ENCODE peak calls at places on chromosome 7, in ten cellular contexts. Z is trophoblast cell, O is GM10248, M is Caki2, C is pancreas, U is mucosa of descending colon, B is glutamatergic neuron, H is substantia nigra, I is neural crest cell, Q is retinal pigment epithelial cell. W is an unnamed sample.

GRCh38 chr7:24959735-24960485 is 20.1 kb downstream of the OSBPL3 start:
- DNase-seq in H (no peak), U (no peak), B (no peak), I (no peak), Z (no peak), C (no peak), Q (no peak), O (no peak), M (no peak), W (no peak)

GRCh38 chr7:140231779-140232491 is 55.2 kb upstream of the KDM7A start:
- DNase-seq in I (no peak), C (no peak), Q (no peak), M (no peak), H (no peak), U (peak), O (no peak), Z (no peak), B (no peak), W (no peak)

GRCh38 chr7:22860784-22861482 is 38.3 kb upstream of the TOMM7 start:
- DNase-seq in O (no peak), B (peak), H (no peak), I (no peak), Q (no peak), C (no peak), Z (no peak), M (no peak), U (no peak), W (peak)

GRCh38 chr7:66246549-66247171 is 41.5 kb downstream of the TPST1 start:
- DNase-seq in I (no peak), Q (no peak), C (no peak), B (no peak), U (no peak), M (no peak), Z (no peak), O (no peak), H (no peak), W (no peak)

GRCh38 chr7:32161708-32162107 is 91.5 kb upstream of the PDE1C start:
- DNase-seq in H (no peak), O (no peak), Z (no peak), I (no peak), Q (no peak), U (no peak), B (no peak), C (no peak), M (no peak), W (no peak)

GRCh38 chr7:157603005-157603404 is 266.2 kb downstream of the DNAJB6 start:
- DNase-seq in O (no peak), C (no peak), M (no peak), Z (no peak), B (no peak), H (no peak), U (no peak), Q (no peak), I (no peak), W (no peak)

GRCh38 chr7:11130012-11130411 is 156.3 kb downstream of the PHF14 start:
- DNase-seq in Q (peak), H (no peak), M (no peak), O (no peak), C (no peak), Z (peak), I (no peak), B (no peak), U (no peak), W (no peak)

GRCh38 chr7:37901236-37901827 is 15.3 kb downstream of the SFRP4 start:
- DNase-seq in M (peak), B (no peak), I (no peak), C (no peak), U (no peak), O (peak), Z (no peak), H (no peak), Q (no peak), W (peak)

GRCh38 chr7:20785211-20786048 is 1.3 kb downstream of the SP8 start:
- DNase-seq in I (no peak), Q (no peak), C (no peak), H (no peak), U (peak), B (peak), Z (no peak), O (peak), M (peak), W (peak)

GRCh38 chr7:121084256-121084655 is 95.7 kb downstream of the CPED1 start:
- DNase-seq in I (no peak), Z (no peak), U (no peak), B (no peak), M (no peak), Q (no peak), C (no peak), O (no peak), H (no peak), W (no peak)

GRCh38 chr7:12315049-12315448 is 88.6 kb downstream of the VWDE start:
- DNase-seq in M (no peak), I (no peak), U (no peak), C (no peak), Z (no peak), B (no peak), O (no peak), Q (peak), H (no peak), W (peak)

GRCh38 chr7:128097211-128097731 is 66.0 kb upstream of the LRRC4 start:
- DNase-seq in B (no peak), M (no peak), Q (no peak), U (no peak), I (no peak), Z (no peak), H (no peak), O (no peak), C (no peak), W (no peak)

GRCh38 chr7:4638781-4639575 is 43.1 kb upstream of the FOXK1 start:
- DNase-seq in I (no peak), M (no peak), B (no peak), H (no peak), Z (no peak), Q (no peak), C (no peak), O (no peak), U (no peak), W (no peak)

GRCh38 chr7:80602007-80602406 is 36.4 kb upstream of the CD36 start:
- DNase-seq in O (no peak), U (no peak), I (no peak), Z (no peak), H (no peak), Q (no peak), M (no peak), B (no peak), C (no peak), W (no peak)

GRCh38 chr7:70788276-70788675 is 343.7 kb upstream of the GALNT17 start:
- DNase-seq in Q (no peak), H (no peak), M (peak), I (no peak), Z (peak), C (no peak), O (no peak), B (no peak), U (no peak), W (no peak)

GRCh38 chr7:25579688-25580075 is 351.4 kb upstream of the NPVF start:
- DNase-seq in U (no peak), Q (no peak), I (no peak), B (no peak), O (no peak), H (no peak), M (no peak), C (no peak), Z (no peak), W (no peak)

GRCh38 chr7:157412021-157412443 is 75.2 kb downstream of the DNAJB6 start:
- DNase-seq in I (no peak), H (no peak), B (no peak), C (no peak), Q (no peak), Z (peak), O (no peak), U (no peak), M (peak), W (peak)

GRCh38 chr7:47915066-47915976 is 32.9 kb downstream of the PKD1L1 start:
- DNase-seq in Q (no peak), H (no peak), Z (no peak), I (no peak), U (no peak), O (no peak), C (no peak), M (no peak), B (no peak), W (no peak)

GRCh38 chr7:137818036-137818435 is 28.7 kb downstream of the DGKI start:
- DNase-seq in O (no peak), I (no peak), Z (no peak), H (no peak), C (no peak), M (no peak), Q (no peak), U (no peak), B (no peak), W (no peak)

GRCh38 chr7:66267249-66267648 is 62.1 kb downstream of the TPST1 start:
- DNase-seq in M (peak), H (no peak), U (no peak), Z (no peak), O (no peak), Q (no peak), C (no peak), I (no peak), B (no peak), W (no peak)

GRCh38 chr7:128103498-128104108 is 72.4 kb upstream of the LRRC4 start:
- DNase-seq in I (no peak), B (no peak), Z (no peak), M (no peak), U (peak), Q (no peak), H (no peak), O (peak), C (no peak), W (peak)

GRCh38 chr7:15326044-15326644 is 235.7 kb downstream of the AGMO start:
- DNase-seq in B (no peak), Z (no peak), C (no peak), I (no peak), O (peak), M (peak), Q (peak), U (no peak), H (no peak), W (peak)

GRCh38 chr7:48046458-48046857 is 11.1 kb downstream of the C7orf57 start:
- DNase-seq in U (no peak), I (no peak), H (no peak), M (no peak), Q (no peak), Z (no peak), O (no peak), B (no peak), C (no peak), W (no peak)

GRCh38 chr7:25075459-25075858 is 49.6 kb downstream of the CYCS start:
- DNase-seq in H (no peak), B (no peak), U (no peak), Z (no peak), Q (no peak), I (no peak), M (no peak), O (no peak), C (no peak), W (no peak)

GRCh38 chr7:158325530-158326381 is 261.9 kb downstream of the PTPRN2 start:
- DNase-seq in C (no peak), Q (no peak), I (peak), U (peak), O (no peak), M (no peak), H (peak), Z (no peak), B (peak), W (no peak)

GRCh38 chr7:104855826-104856225 is 158.2 kb upstream of the KMT2E start:
- DNase-seq in M (peak), Z (no peak), O (no peak), U (no peak), I (no peak), C (no peak), B (no peak), Q (no peak), H (no peak), W (no peak)

GRCh38 chr7:2309889-2310331 is 4.3 kb downstream of the SNX8 start:
- DNase-seq in Q (peak), O (no peak), Z (peak), B (no peak), C (no peak), I (no peak), M (peak), H (no peak), U (no peak), W (no peak)

GRCh38 chr7:143499743-143500348 is 22.2 kb downstream of the TAS2R41 start:
- DNase-seq in O (no peak), Q (no peak), H (no peak), I (no peak), U (no peak), B (no peak), Z (no peak), M (no peak), C (no peak), W (no peak)

GRCh38 chr7:114660007-114660406 is 245.4 kb downstream of the FOXP2 start:
- DNase-seq in B (no peak), Q (no peak), Z (no peak), I (no peak), C (no peak), U (no peak), M (no peak), O (no peak), H (no peak), W (no peak)

GRCh38 chr7:150404172-150404784 is 25.1 kb downstream of the ZNF775 start:
- DNase-seq in Z (no peak), I (no peak), U (no peak), O (no peak), C (no peak), M (no peak), H (no peak), B (no peak), Q (no peak), W (no peak)

GRCh38 chr7:139033346-139034114 is 2.3 kb downstream of the ZC3HAV1L start:
- DNase-seq in U (no peak), H (no peak), C (no peak), Q (no peak), I (no peak), Z (no peak), O (no peak), M (peak), B (no peak), W (no peak)

GRCh38 chr7:43481905-43482678 is 100.8 kb upstream of the STK17A start:
- DNase-seq in U (no peak), H (no peak), Q (peak), Z (no peak), I (no peak), C (no peak), M (peak), O (no peak), B (no peak), W (no peak)

GRCh38 chr7:22094413-22095304 is 149.0 kb upstream of the CDCA7L start:
- DNase-seq in B (peak), Z (no peak), O (no peak), C (no peak), Q (no peak), H (no peak), M (no peak), I (no peak), U (no peak), W (no peak)

GRCh38 chr7:13953368-13953767 is 36.1 kb downstream of the ETV1 start:
- DNase-seq in M (no peak), H (no peak), C (no peak), Z (no peak), O (no peak), Q (no peak), I (no peak), B (no peak), U (no peak), W (no peak)

GRCh38 chr7:148645948-148646347 is 52.8 kb upstream of the CUL1 start:
- DNase-seq in Z (no peak), C (no peak), I (no peak), M (no peak), H (no peak), U (no peak), Q (no peak), B (no peak), O (no peak), W (no peak)

GRCh38 chr7:72281325-72281724 is 130.8 kb downstream of the CALN1 start:
- DNase-seq in Q (no peak), C (no peak), H (no peak), B (no peak), I (no peak), Z (no peak), U (no peak), O (no peak), M (no peak), W (no peak)